ENCODE peak calls at places on chromosome 1, in seven cellular contexts. A, Q, L, M, X, I and N are unnamed samples.

GRCh38 chr1:11982010-11982392 is 1.8 kb downstream of the MFN2 start:
- DNase-seq in A (no peak), M (no peak), X (no peak), L (no peak), Q (no peak), I (no peak), N (no peak)

GRCh38 chr1:43946244-43947060 is at the start of gene IPO13:
- DNase-seq in X (peak; percentile 96), I (peak; percentile 97), Q (peak; percentile 97), M (peak; percentile 95), L (peak; percentile 96), A (peak; percentile 55), N (peak; percentile 98)

GRCh38 chr1:154352581-154353459 is 27.5 kb downstream of the ATP8B2 start:
- DNase-seq in L (no peak), M (peak; percentile 54), A (no peak), Q (peak; percentile 83), I (peak; percentile 58), X (peak; percentile 38), N (peak; percentile 45)

GRCh38 chr1:110675060-110675791 is 486 bp upstream of the KCNA3 start:
- DNase-seq in L (no peak), M (peak; percentile 5), X (no peak), I (no peak), A (no peak), Q (peak; percentile 28), N (no peak)

GRCh38 chr1:107056426-107057196 is at the start of gene PRMT6:
- DNase-seq in X (peak; percentile 75), M (peak; percentile 87), A (no peak), Q (peak; percentile 86), L (peak; percentile 86), I (peak; percentile 60), N (peak; percentile 86)

GRCh38 chr1:58922302-58923089 is 138.6 kb upstream of the JUN start:
- DNase-seq in I (no peak), Q (no peak), A (no peak), M (peak; percentile 45), X (peak; percentile 70), L (peak; percentile 51), N (peak; percentile 11)

GRCh38 chr1:77373702-77374101 is 91.9 kb downstream of the AK5 start:
- DNase-seq in I (no peak), M (no peak), L (no peak), Q (no peak), X (no peak), A (no peak), N (no peak)

GRCh38 chr1:240803151-240803550 is 191.2 kb upstream of the GREM2 start:
- DNase-seq in L (no peak), I (no peak), M (no peak), A (no peak), Q (no peak), X (no peak), N (no peak)